ENCODE peak calls at places on chromosome 17, in four cellular contexts. One of them, this sample, is unnamed.

GRCh38 chr17:77393867-77394539 is 253.2 kb downstream of the SEC14L1 start:
- DNase-seq in heart left ventricle: no peak
- DNase-seq in WTC11: no peak
- DNase-seq in BE2C: no peak
- DNase-seq in this sample: no peak

GRCh38 chr17:82201498-82201910 is 11.1 kb downstream of the CCDC57 start:
- DNase-seq in heart left ventricle: no peak
- DNase-seq in WTC11: no peak
- DNase-seq in BE2C: no peak
- DNase-seq in this sample: no peak

GRCh38 chr17:75011788-75012319 is 616 bp upstream of the MRPL58 start:
- DNase-seq in heart left ventricle: peak; percentile 69
- DNase-seq in WTC11: no peak
- DNase-seq in BE2C: peak; percentile 74
- DNase-seq in this sample: no peak

GRCh38 chr17:21455761-21456160 is 79.6 kb downstream of the KCNJ12 start:
- DNase-seq in WTC11: no peak
- DNase-seq in heart left ventricle: no peak
- DNase-seq in BE2C: no peak
- DNase-seq in this sample: no peak

GRCh38 chr17:75096082-75096625 is 8.4 kb downstream of the SLC16A5 start:
- DNase-seq in WTC11: no peak
- DNase-seq in heart left ventricle: peak; percentile 78
- DNase-seq in BE2C: no peak
- DNase-seq in this sample: no peak

GRCh38 chr17:64403881-64404460 is 13.3 kb upstream of the PECAM1 start:
- DNase-seq in heart left ventricle: no peak
- DNase-seq in BE2C: no peak
- DNase-seq in WTC11: no peak
- DNase-seq in this sample: no peak

GRCh38 chr17:6435051-6435450 is at the start of gene AIPL1:
- DNase-seq in WTC11: no peak
- DNase-seq in BE2C: no peak
- DNase-seq in heart left ventricle: no peak
- DNase-seq in this sample: no peak

GRCh38 chr17:49523706-49524472 is 28.8 kb downstream of the NGFR start:
- DNase-seq in WTC11: peak; percentile 9
- DNase-seq in heart left ventricle: no peak
- DNase-seq in BE2C: peak; percentile 48
- DNase-seq in this sample: no peak

GRCh38 chr17:10785295-10785694 is 18.6 kb downstream of the TMEM238L start:
- DNase-seq in WTC11: no peak
- DNase-seq in BE2C: no peak
- DNase-seq in heart left ventricle: no peak
- DNase-seq in this sample: no peak

GRCh38 chr17:19339341-19339815 is 23.1 kb downstream of the B9D1 start:
- DNase-seq in heart left ventricle: no peak
- DNase-seq in WTC11: peak; percentile 9
- DNase-seq in BE2C: no peak
- DNase-seq in this sample: no peak

GRCh38 chr17:67218385-67218950 is 26.5 kb downstream of the HELZ start:
- DNase-seq in WTC11: no peak
- DNase-seq in BE2C: no peak
- DNase-seq in heart left ventricle: no peak
- DNase-seq in this sample: no peak

GRCh38 chr17:4199818-4200402 is 56.9 kb downstream of the CYB5D2 start:
- DNase-seq in heart left ventricle: no peak
- DNase-seq in WTC11: peak; percentile 46
- DNase-seq in BE2C: peak; percentile 26
- DNase-seq in this sample: no peak

DNA sequence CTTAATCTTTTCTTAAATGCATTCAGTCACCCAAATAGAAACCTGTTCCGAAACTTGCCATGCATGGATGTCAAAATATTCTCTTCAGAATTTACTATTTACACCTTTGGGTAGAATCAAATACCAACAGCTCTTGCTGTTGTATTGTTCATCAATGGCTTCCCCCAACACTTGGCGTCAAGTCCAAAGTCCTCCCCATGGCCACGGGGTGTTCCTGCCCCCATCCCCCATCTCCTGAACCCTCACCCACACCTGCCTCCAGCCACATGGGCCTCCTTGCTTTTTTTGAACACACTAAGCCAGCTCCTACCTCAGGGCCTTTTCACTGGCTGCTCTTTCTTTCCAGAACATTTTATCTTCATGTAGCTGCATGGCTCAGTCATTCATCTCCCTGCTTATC is 4.0 kb upstream of the FAM171A2 start:
- DNase-seq in BE2C: no peak
- DNase-seq in WTC11: no peak
- DNase-seq in heart left ventricle: no peak
- DNase-seq in this sample: no peak
- TF ChIP-seq CTCF in BE2C: no peak
- TF ChIP-seq CTCF in WTC11: no peak
- TF ChIP-seq CTCF in heart left ventricle: no peak
- TF ChIP-seq CTCF in this sample: no peak

DNA sequence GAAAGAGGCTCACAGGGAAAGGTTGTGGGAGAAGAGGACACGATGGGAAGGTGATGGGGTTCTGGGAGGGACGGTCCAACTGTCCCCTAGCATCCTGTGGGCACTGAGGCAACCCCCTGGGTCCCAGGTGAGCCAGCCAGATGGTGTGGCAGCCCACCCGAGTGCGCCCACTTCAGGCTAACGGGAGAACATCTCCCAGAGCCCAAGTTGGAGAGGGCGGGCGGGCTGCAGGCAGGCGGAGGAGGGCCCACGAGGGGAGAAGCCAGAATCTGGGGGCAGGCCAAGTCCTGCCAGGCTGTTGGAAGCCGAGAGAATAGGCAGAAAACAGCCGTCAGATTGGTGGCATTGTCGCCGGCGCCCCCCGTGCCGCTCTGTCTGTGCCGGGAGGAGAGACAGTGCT is 13.8 kb upstream of the ABCC3 start:
- DNase-seq in BE2C: no peak
- DNase-seq in heart left ventricle: no peak
- DNase-seq in WTC11: peak; percentile 75
- DNase-seq in this sample: no peak
- TF ChIP-seq CTCF in BE2C: peak; percentile 31
- TF ChIP-seq CTCF in heart left ventricle: no peak
- TF ChIP-seq CTCF in WTC11: peak; percentile 63
- TF ChIP-seq CTCF in this sample: peak; percentile 32

GRCh38 chr17:43333438-43333943 is 65.3 kb upstream of the ARL4D start:
- DNase-seq in heart left ventricle: no peak
- DNase-seq in BE2C: no peak
- DNase-seq in WTC11: no peak
- DNase-seq in this sample: no peak

GRCh38 chr17:43328650-43329049 is 70.1 kb upstream of the ARL4D start:
- DNase-seq in BE2C: no peak
- DNase-seq in WTC11: no peak
- DNase-seq in heart left ventricle: no peak
- DNase-seq in this sample: no peak

GRCh38 chr17:43329183-43329582 is 69.6 kb upstream of the ARL4D start:
- DNase-seq in heart left ventricle: no peak
- DNase-seq in BE2C: no peak
- DNase-seq in WTC11: no peak
- DNase-seq in this sample: no peak

GRCh38 chr17:43332211-43332610 is 66.6 kb upstream of the ARL4D start:
- DNase-seq in WTC11: no peak
- DNase-seq in BE2C: no peak
- DNase-seq in heart left ventricle: no peak
- DNase-seq in this sample: no peak

DNA sequence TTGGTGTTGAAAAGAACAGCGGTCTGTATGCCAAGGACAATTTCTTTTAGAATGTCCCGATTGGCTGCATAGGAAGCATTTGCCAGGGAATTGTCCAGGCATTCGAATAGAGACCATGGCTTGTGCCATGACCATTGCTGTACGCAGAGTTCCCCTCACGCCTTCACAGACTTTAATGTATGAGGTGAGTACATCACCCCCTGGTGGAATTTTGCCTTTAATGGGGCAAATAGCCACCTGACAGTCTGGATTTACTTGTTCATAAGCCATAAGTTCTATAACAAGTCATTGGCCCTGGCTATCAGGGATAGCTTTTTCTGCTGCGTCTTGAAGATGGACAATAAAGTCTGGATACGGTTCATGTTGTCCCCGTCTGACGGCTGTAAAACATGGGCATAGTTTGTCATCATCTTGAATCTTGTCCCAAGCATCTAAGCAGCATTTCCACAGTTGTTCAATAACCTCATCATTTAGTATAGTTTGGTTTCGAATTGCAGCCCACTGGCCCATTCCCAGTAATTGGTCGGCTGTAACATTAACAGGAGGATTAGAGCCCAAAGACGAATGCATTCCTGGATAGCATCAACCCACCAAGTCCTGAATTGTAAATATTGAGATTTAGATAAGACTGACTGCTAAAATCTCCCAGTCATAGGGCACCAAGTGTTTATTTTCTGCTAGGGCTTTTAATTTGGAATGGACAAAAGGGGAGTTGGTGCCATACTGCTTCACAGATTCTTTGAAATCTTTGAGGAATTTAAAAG is 67.7 kb upstream of the ARL4D start:
- DNase-seq in BE2C: no peak
- DNase-seq in WTC11: no peak
- DNase-seq in heart left ventricle: no peak
- DNase-seq in this sample: no peak
- TF ChIP-seq CTCF in BE2C: peak; percentile 32
- TF ChIP-seq CTCF in WTC11: no peak
- TF ChIP-seq CTCF in heart left ventricle: no peak
- TF ChIP-seq CTCF in this sample: peak; percentile 30

GRCh38 chr17:56624947-56625346 is 31.4 kb downstream of the NOG start:
- DNase-seq in BE2C: no peak
- DNase-seq in heart left ventricle: no peak
- DNase-seq in WTC11: no peak
- DNase-seq in this sample: no peak

GRCh38 chr17:56633681-56634080 is 40.2 kb downstream of the NOG start:
- DNase-seq in WTC11: no peak
- DNase-seq in BE2C: no peak
- DNase-seq in heart left ventricle: no peak
- DNase-seq in this sample: no peak

GRCh38 chr17:56624315-56624714 is 30.8 kb downstream of the NOG start:
- DNase-seq in WTC11: no peak
- DNase-seq in heart left ventricle: no peak
- DNase-seq in BE2C: no peak
- DNase-seq in this sample: no peak

GRCh38 chr17:56630202-56630601 is 36.7 kb downstream of the NOG start:
- DNase-seq in BE2C: no peak
- DNase-seq in heart left ventricle: no peak
- DNase-seq in WTC11: no peak
- DNase-seq in this sample: no peak

GRCh38 chr17:56629450-56630187 is 36.1 kb downstream of the NOG start:
- DNase-seq in BE2C: peak; percentile 23
- DNase-seq in heart left ventricle: no peak
- DNase-seq in WTC11: peak; percentile 62
- DNase-seq in this sample: no peak
- TF ChIP-seq CTCF in BE2C: peak; percentile 36
- TF ChIP-seq CTCF in heart left ventricle: peak; percentile 6
- TF ChIP-seq CTCF in WTC11: no peak
- TF ChIP-seq CTCF in this sample: peak; percentile 50

DNA sequence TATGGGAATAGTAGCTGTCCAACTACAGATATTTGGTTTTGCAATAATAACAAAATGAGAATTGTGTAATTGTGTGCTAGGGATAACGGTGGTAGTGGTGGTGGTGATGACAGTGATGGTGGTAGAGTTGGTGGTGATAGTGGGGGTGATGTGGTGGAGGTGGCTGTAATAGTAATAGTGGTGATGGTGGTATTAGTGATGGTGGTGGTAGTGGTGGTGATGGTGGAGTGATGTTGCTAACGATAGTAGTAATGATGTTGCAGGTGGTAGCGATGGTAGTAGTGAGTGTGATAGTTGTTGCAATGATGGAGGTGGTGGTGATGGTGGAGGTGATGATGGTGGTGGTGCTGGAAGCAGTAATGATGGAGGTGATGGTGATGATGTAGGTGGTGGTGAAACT is 94.4 kb downstream of the HS3ST3B1 start:
- DNase-seq in heart left ventricle: no peak
- DNase-seq in WTC11: no peak
- DNase-seq in BE2C: no peak
- DNase-seq in this sample: no peak
- TF ChIP-seq CTCF in heart left ventricle: no peak
- TF ChIP-seq CTCF in WTC11: no peak
- TF ChIP-seq CTCF in BE2C: no peak
- TF ChIP-seq CTCF in this sample: no peak

GRCh38 chr17:38658741-38659345 is 15.9 kb downstream of the EPOP start:
- DNase-seq in heart left ventricle: no peak
- DNase-seq in BE2C: no peak
- DNase-seq in WTC11: peak; percentile 8
- DNase-seq in this sample: no peak

GRCh38 chr17:38657824-38658740 is 16.7 kb downstream of the EPOP start:
- DNase-seq in BE2C: no peak
- DNase-seq in heart left ventricle: no peak
- DNase-seq in WTC11: no peak
- DNase-seq in this sample: no peak

GRCh38 chr17:38656959-38657823 is 17.6 kb downstream of the EPOP start:
- DNase-seq in heart left ventricle: no peak
- DNase-seq in WTC11: no peak
- DNase-seq in BE2C: no peak
- DNase-seq in this sample: no peak

GRCh38 chr17:38653679-38654078 is 21.1 kb downstream of the EPOP start:
- DNase-seq in heart left ventricle: no peak
- DNase-seq in WTC11: no peak
- DNase-seq in BE2C: no peak
- DNase-seq in this sample: no peak

GRCh38 chr17:38654411-38655398 is 20.1 kb downstream of the EPOP start:
- DNase-seq in WTC11: peak; percentile 10
- DNase-seq in BE2C: no peak
- DNase-seq in heart left ventricle: no peak
- DNase-seq in this sample: no peak
- TF ChIP-seq CTCF in WTC11: no peak
- TF ChIP-seq CTCF in BE2C: no peak
- TF ChIP-seq CTCF in heart left ventricle: no peak
- TF ChIP-seq CTCF in this sample: no peak

GRCh38 chr17:12290207-12290606 is 269.5 kb downstream of the MAP2K4 start:
- DNase-seq in BE2C: no peak
- DNase-seq in heart left ventricle: no peak
- DNase-seq in WTC11: no peak
- DNase-seq in this sample: no peak
- TF ChIP-seq CTCF in BE2C: no peak
- TF ChIP-seq CTCF in heart left ventricle: no peak
- TF ChIP-seq CTCF in WTC11: no peak
- TF ChIP-seq CTCF in this sample: no peak

GRCh38 chr17:42743595-42744282 is 1.1 kb downstream of the EZH1 start:
- DNase-seq in heart left ventricle: no peak
- DNase-seq in BE2C: no peak
- DNase-seq in WTC11: no peak
- DNase-seq in this sample: no peak
- TF ChIP-seq CTCF in heart left ventricle: no peak
- TF ChIP-seq CTCF in BE2C: peak; percentile 18
- TF ChIP-seq CTCF in WTC11: no peak
- TF ChIP-seq CTCF in this sample: peak; percentile 49

This sample was measured in progenitor cell of endocrine pancreas.